ENCODE peak calls at places on chromosomes 5 and 9, in seven cellular contexts. One of them, this sample, is unnamed.

GRCh38 chr9:3981897-3982296 is 318.0 kb downstream of the GLIS3 start:
- DNase-seq in stomach: no peak
- DNase-seq in HepG2: no peak
- DNase-seq in ovary: no peak
- DNase-seq in A549: no peak
- DNase-seq in transverse colon: no peak
- DNase-seq in sigmoid colon: no peak
- DNase-seq in this sample: no peak

GRCh38 chr5:174501461-174502069 is 222.8 kb upstream of the MSX2 start:
- DNase-seq in stomach: no peak
- DNase-seq in HepG2: no peak
- DNase-seq in ovary: no peak
- DNase-seq in A549: no peak
- DNase-seq in transverse colon: no peak
- DNase-seq in sigmoid colon: no peak
- DNase-seq in this sample: no peak

GRCh38 chr5:35202319-35203111 is 27.8 kb downstream of the PRLR start:
- DNase-seq in stomach: peak
- DNase-seq in HepG2: peak
- DNase-seq in ovary: no peak
- DNase-seq in A549: peak
- DNase-seq in transverse colon: peak
- DNase-seq in sigmoid colon: no peak
- DNase-seq in this sample: peak

GRCh38 chr9:19938990-19939736 is 150.3 kb upstream of the SLC24A2 start:
- DNase-seq in stomach: no peak
- DNase-seq in HepG2: no peak
- DNase-seq in ovary: no peak
- DNase-seq in A549: no peak
- DNase-seq in transverse colon: no peak
- DNase-seq in sigmoid colon: no peak
- DNase-seq in this sample: no peak

GRCh38 chr5:72556351-72557146 is 49.3 kb upstream of the ZNF366 start:
- DNase-seq in stomach: peak
- DNase-seq in HepG2: peak
- DNase-seq in ovary: peak
- DNase-seq in A549: peak
- DNase-seq in transverse colon: peak
- DNase-seq in sigmoid colon: peak
- DNase-seq in this sample: peak

GRCh38 chr9:132589148-132590036 is 7.0 kb downstream of the BARHL1 start:
- DNase-seq in stomach: no peak
- DNase-seq in HepG2: no peak
- DNase-seq in ovary: no peak
- DNase-seq in A549: peak
- DNase-seq in transverse colon: no peak
- DNase-seq in sigmoid colon: no peak
- DNase-seq in this sample: peak

GRCh38 chr5:79464695-79465332 is 49.1 kb downstream of the HOMER1 start:
- DNase-seq in stomach: no peak
- DNase-seq in HepG2: no peak
- DNase-seq in ovary: no peak
- DNase-seq in A549: peak
- DNase-seq in transverse colon: no peak
- DNase-seq in sigmoid colon: no peak
- DNase-seq in this sample: no peak

GRCh38 chr5:147902606-147903115 is 3.7 kb downstream of the C5orf46 start:
- DNase-seq in stomach: no peak
- DNase-seq in HepG2: no peak
- DNase-seq in ovary: no peak
- DNase-seq in A549: no peak
- DNase-seq in transverse colon: no peak
- DNase-seq in sigmoid colon: no peak
- DNase-seq in this sample: no peak

GRCh38 chr5:88502179-88503064 is 233.8 kb upstream of the TMEM161B start:
- DNase-seq in stomach: no peak
- DNase-seq in HepG2: no peak
- DNase-seq in ovary: no peak
- DNase-seq in A549: no peak
- DNase-seq in transverse colon: no peak
- DNase-seq in sigmoid colon: no peak
- DNase-seq in this sample: no peak

GRCh38 chr5:53779541-53779981 is 219.1 kb downstream of the NDUFS4 start:
- DNase-seq in stomach: no peak
- DNase-seq in HepG2: no peak
- DNase-seq in ovary: no peak
- DNase-seq in A549: no peak
- DNase-seq in transverse colon: no peak
- DNase-seq in sigmoid colon: no peak
- DNase-seq in this sample: no peak

GRCh38 chr9:79660615-79661014 is 88.8 kb downstream of the TLE4 start:
- DNase-seq in stomach: no peak
- DNase-seq in HepG2: no peak
- DNase-seq in ovary: no peak
- DNase-seq in A549: no peak
- DNase-seq in transverse colon: no peak
- DNase-seq in sigmoid colon: no peak
- DNase-seq in this sample: no peak

GRCh38 chr5:154215531-154215930 is 25.0 kb downstream of the GALNT10 start:
- DNase-seq in stomach: no peak
- DNase-seq in HepG2: no peak
- DNase-seq in ovary: no peak
- DNase-seq in A549: no peak
- DNase-seq in transverse colon: no peak
- DNase-seq in sigmoid colon: no peak
- DNase-seq in this sample: no peak

GRCh38 chr5:141701341-141702119 is 19.5 kb upstream of the ARAP3 start:
- DNase-seq in stomach: no peak
- DNase-seq in HepG2: no peak
- DNase-seq in ovary: no peak
- DNase-seq in A549: no peak
- DNase-seq in transverse colon: no peak
- DNase-seq in sigmoid colon: no peak
- DNase-seq in this sample: no peak

GRCh38 chr9:92196909-92197308 is 81.7 kb upstream of the SPTLC1 start:
- DNase-seq in stomach: no peak
- DNase-seq in HepG2: peak
- DNase-seq in ovary: no peak
- DNase-seq in A549: no peak
- DNase-seq in transverse colon: no peak
- DNase-seq in sigmoid colon: no peak
- DNase-seq in this sample: no peak

GRCh38 chr9:12696931-12697622 is 3.9 kb downstream of the TYRP1 start:
- DNase-seq in stomach: no peak
- DNase-seq in HepG2: no peak
- DNase-seq in ovary: no peak
- DNase-seq in A549: no peak
- DNase-seq in transverse colon: no peak
- DNase-seq in sigmoid colon: no peak
- DNase-seq in this sample: no peak

GRCh38 chr5:177491429-177491945 is 5.9 kb downstream of the PDLIM7 start:
- DNase-seq in stomach: no peak
- DNase-seq in HepG2: peak
- DNase-seq in ovary: no peak
- DNase-seq in A549: peak
- DNase-seq in transverse colon: peak
- DNase-seq in sigmoid colon: no peak
- DNase-seq in this sample: peak

GRCh38 chr5:119036101-119036762 is 34.7 kb upstream of the DMXL1 start:
- DNase-seq in stomach: no peak
- DNase-seq in HepG2: no peak
- DNase-seq in ovary: no peak
- DNase-seq in A549: peak
- DNase-seq in transverse colon: no peak
- DNase-seq in sigmoid colon: no peak
- DNase-seq in this sample: no peak

DNA sequence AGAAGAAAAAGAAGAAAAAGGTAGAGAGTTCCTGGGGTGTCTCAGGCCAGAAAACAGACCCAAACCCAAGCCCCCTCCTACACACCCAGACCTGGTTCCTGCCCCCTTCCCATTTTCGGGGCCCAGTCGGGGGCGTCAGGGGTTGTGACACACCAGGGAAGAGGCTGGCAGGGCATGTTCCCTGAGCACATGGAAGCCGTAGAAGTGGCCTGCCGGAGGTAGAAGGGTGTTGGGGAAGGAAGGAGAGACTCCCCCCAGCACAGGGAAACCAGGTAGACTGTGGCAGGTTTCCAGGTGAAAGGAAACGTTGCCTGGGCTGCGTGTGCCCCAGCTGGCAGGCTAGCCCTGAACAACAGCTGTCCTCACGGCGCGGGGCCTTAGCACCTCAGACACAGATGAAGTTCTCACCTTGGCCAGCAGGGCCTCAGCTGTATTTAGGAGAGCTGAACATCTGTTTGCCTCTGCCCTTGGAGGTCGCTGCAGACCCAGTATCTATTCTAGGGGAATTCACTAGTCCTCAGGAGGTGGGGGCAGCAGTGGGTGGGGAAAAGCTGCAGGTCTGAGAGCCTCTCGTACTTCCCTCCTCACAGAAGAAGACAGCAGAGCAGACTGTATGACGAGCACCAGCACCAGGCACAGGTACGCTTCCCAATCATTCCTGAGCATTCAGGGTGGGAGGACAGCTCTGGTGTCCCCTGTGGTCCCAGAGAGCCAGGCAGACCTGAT is 14.1 kb downstream of the CD74 start:
- DNase-seq in stomach: peak
- DNase-seq in HepG2: no peak
- DNase-seq in ovary: no peak
- DNase-seq in A549: peak
- DNase-seq in transverse colon: peak
- DNase-seq in sigmoid colon: no peak
- DNase-seq in this sample: peak
- TF ChIP-seq CTCF in stomach: peak
- TF ChIP-seq CTCF in HepG2: no peak
- TF ChIP-seq CTCF in ovary: no peak
- TF ChIP-seq CTCF in A549: no peak
- TF ChIP-seq CTCF in transverse colon: peak
- TF ChIP-seq CTCF in sigmoid colon: no peak
- TF ChIP-seq CTCF in this sample: peak

GRCh38 chr5:96101358-96102089 is 139.9 kb upstream of the ELL2 start:
- DNase-seq in stomach: no peak
- DNase-seq in HepG2: no peak
- DNase-seq in ovary: no peak
- DNase-seq in A549: no peak
- DNase-seq in transverse colon: no peak
- DNase-seq in sigmoid colon: no peak
- DNase-seq in this sample: no peak
- TF ChIP-seq EP300 in stomach: no peak
- TF ChIP-seq EP300 in HepG2: no peak
- TF ChIP-seq EP300 in ovary: no peak
- TF ChIP-seq EP300 in A549: no peak
- TF ChIP-seq EP300 in transverse colon: no peak
- TF ChIP-seq EP300 in sigmoid colon: no peak
- TF ChIP-seq EP300 in this sample: no peak

DNA sequence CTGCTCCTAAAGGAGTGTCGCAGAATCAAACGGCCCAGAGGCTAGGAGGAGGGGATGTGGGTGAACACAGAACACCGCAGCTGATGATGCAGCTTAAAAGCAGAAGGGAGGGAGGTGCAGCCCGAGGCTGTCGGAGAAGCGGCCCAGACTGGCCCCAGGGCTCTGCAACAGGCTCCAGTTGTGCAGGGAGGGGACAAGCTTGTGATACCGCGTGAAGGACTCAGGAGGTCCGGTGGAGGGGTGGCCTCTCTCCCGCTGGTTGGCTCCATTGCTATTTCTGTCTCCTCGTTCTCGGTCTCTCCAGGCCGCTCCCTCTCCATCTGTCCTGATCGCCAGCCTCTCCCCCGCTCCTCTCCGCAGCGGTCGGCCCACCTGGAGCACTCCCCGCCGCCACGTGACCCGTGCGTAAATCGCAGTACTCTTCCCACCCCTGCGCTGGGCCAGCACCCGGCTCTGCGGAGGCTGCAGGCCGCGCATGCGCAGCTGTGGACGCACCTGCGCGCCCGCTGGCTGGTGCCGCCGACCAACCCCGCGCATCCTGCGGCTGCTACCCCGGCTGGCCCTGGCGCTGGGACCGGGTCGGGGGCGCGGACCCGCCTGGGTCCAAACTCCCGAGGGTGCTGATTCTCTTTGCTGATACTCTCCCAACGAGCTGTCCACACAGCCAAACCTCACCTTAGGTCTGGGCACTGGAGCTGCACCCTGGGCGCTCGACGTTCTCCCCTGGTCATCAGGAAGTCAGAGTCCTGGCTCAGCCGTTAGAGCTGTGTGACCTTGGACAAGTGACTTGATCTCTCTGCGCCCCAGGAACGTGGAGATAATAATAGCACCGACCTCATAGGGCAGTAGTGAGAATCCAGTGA is 3.7 kb upstream of the STXBP1 start:
- DNase-seq in stomach: peak
- DNase-seq in HepG2: peak
- DNase-seq in ovary: peak
- DNase-seq in A549: peak
- DNase-seq in transverse colon: peak
- DNase-seq in sigmoid colon: peak
- DNase-seq in this sample: peak
- H3K4me3 ChIP-seq in stomach: peak
- H3K4me3 ChIP-seq in HepG2: peak
- H3K4me3 ChIP-seq in ovary: peak
- H3K4me3 ChIP-seq in A549: peak
- H3K4me3 ChIP-seq in transverse colon: peak
- H3K4me3 ChIP-seq in sigmoid colon: peak
- H3K4me3 ChIP-seq in this sample: peak

GRCh38 chr5:43010956-43011355 is 29.2 kb downstream of the ANXA2R start:
- DNase-seq in stomach: no peak
- DNase-seq in HepG2: no peak
- DNase-seq in ovary: no peak
- DNase-seq in A549: no peak
- DNase-seq in transverse colon: no peak
- DNase-seq in sigmoid colon: no peak
- DNase-seq in this sample: no peak

GRCh38 chr5:43006411-43007202 is 33.5 kb downstream of the ANXA2R start:
- DNase-seq in stomach: no peak
- DNase-seq in HepG2: no peak
- DNase-seq in ovary: no peak
- DNase-seq in A549: no peak
- DNase-seq in transverse colon: no peak
- DNase-seq in sigmoid colon: no peak
- DNase-seq in this sample: no peak

GRCh38 chr5:43008369-43009158 is 31.6 kb downstream of the ANXA2R start:
- DNase-seq in stomach: peak
- DNase-seq in HepG2: peak
- DNase-seq in ovary: peak
- DNase-seq in A549: peak
- DNase-seq in transverse colon: peak
- DNase-seq in sigmoid colon: peak
- DNase-seq in this sample: peak

GRCh38 chr5:43007246-43007910 is 32.7 kb downstream of the ANXA2R start:
- DNase-seq in stomach: peak
- DNase-seq in HepG2: peak
- DNase-seq in ovary: peak
- DNase-seq in A549: peak
- DNase-seq in transverse colon: peak
- DNase-seq in sigmoid colon: peak
- DNase-seq in this sample: peak

DNA sequence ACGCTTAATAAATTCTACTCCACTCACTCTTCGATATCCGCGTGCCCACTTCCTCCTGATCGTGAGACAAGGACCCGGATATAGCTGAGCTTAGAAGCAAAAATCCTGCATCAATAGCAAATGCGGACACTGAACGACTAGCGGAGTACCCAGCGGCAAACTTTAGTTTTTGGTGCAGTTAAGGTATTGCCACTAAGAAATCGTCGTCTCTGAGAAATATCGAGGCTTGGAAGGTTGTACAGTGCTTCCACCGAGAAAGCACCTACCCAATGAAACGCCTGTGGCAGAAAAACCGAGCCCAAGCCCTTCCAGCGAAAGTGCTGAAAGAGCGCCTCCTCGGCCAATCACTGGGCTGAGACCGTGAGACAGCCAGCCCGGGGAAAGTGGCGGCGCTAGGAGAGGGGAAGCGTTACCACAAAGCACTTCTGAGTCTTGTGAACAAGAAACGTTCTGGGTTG is 32.2 kb downstream of the ANXA2R start:
- DNase-seq in stomach: peak
- DNase-seq in HepG2: peak
- DNase-seq in ovary: peak
- DNase-seq in A549: peak
- DNase-seq in transverse colon: peak
- DNase-seq in sigmoid colon: peak
- DNase-seq in this sample: peak
- TF ChIP-seq CTCF in stomach: no peak
- TF ChIP-seq CTCF in HepG2: no peak
- TF ChIP-seq CTCF in ovary: no peak
- TF ChIP-seq CTCF in A549: no peak
- TF ChIP-seq CTCF in transverse colon: no peak
- TF ChIP-seq CTCF in sigmoid colon: no peak
- TF ChIP-seq CTCF in this sample: no peak